ENCODE peak calls at places on chromosome 13, in six cellular contexts. R, E, B, D, C and N are unnamed samples. For H3K79me2, the result is how much of the 10 kb centered on the place peaks cover.

GRCh38 chr13:95834134-95834765 is 157.3 kb downstream of the DNAJC3 start:
- DNase-seq in B (peak), R (peak), C (peak), E (peak), D (peak), N (peak)

GRCh38 chr13:89514534-89515312 is 1832.8 kb upstream of the MIR17HG start:
- DNase-seq in B (peak), D (no peak), E (peak), R (peak), C (peak), N (peak)

GRCh38 chr13:97726664-97727235 is 226.7 kb upstream of the IPO5 start:
- DNase-seq in E (no peak), B (no peak), R (no peak), C (no peak), D (no peak), N (no peak)

GRCh38 chr13:101739382-101740178 is 287.1 kb downstream of the ITGBL1 start:
- DNase-seq in C (no peak), E (no peak), B (no peak), D (no peak), R (no peak), N (no peak)

GRCh38 chr13:90890435-90890834 is 457.1 kb upstream of the MIR17HG start:
- DNase-seq in R (no peak), C (no peak), E (no peak), D (no peak), B (no peak), N (no peak)

GRCh38 chr13:29934531-29935308 is 84.3 kb upstream of the UBL3 start:
- DNase-seq in B (no peak), D (no peak), R (no peak), C (no peak), E (peak), N (no peak)

GRCh38 chr13:33119886-33120543 is 103.8 kb downstream of the KL start:
- DNase-seq in E (no peak), C (peak), R (peak), D (peak), B (peak), N (peak)

GRCh38 chr13:25821761-25822160 is 230.1 kb downstream of the SHISA2 start:
- DNase-seq in E (no peak), D (no peak), C (no peak), R (no peak), B (no peak), N (no peak)

GRCh38 chr13:99900960-99901359 is 70.6 kb downstream of the ZIC5 start:
- DNase-seq in R (no peak), C (no peak), B (no peak), D (no peak), E (no peak), N (no peak)

GRCh38 chr13:32024750-32025149 is 6.8 kb upstream of the FRY start:
- DNase-seq in E (no peak), D (no peak), R (no peak), B (no peak), C (no peak), N (no peak)

GRCh38 chr13:23513460-23513859 is 56.8 kb upstream of the TNFRSF19 start:
- DNase-seq in B (no peak), D (no peak), R (no peak), C (peak), E (no peak), N (no peak)

GRCh38 chr13:67763316-67763715 is 533.2 kb upstream of the PCDH9 start:
- DNase-seq in R (no peak), B (no peak), C (no peak), E (no peak), D (no peak), N (no peak)

GRCh38 chr13:102286326-102286725 is 115.5 kb downstream of the FGF14 start:
- DNase-seq in C (peak), B (peak), R (peak), D (no peak), E (peak), N (peak)

GRCh38 chr13:37701306-37701705 is 102.7 kb upstream of the POSTN start:
- DNase-seq in E (no peak), D (no peak), B (no peak), R (no peak), C (peak), N (no peak)

GRCh38 chr13:35144496-35144895 is 202.4 kb downstream of the NBEA start:
- DNase-seq in E (no peak), D (no peak), B (peak), R (no peak), C (peak), N (peak)

GRCh38 chr13:21998279-21998678 is 327.4 kb downstream of the FGF9 start:
- DNase-seq in B (no peak), R (no peak), E (no peak), D (no peak), C (no peak), N (no peak)

GRCh38 chr13:99565478-99566124 is 64.3 kb downstream of the TM9SF2 start:
- DNase-seq in B (no peak), E (no peak), C (peak), R (no peak), D (no peak), N (no peak)

GRCh38 chr13:105979586-105979985 is 555.9 kb downstream of the EFNB2 start:
- DNase-seq in R (no peak), B (peak), D (no peak), C (no peak), E (peak), N (no peak)

GRCh38 chr13:53068841-53069520 is 40.4 kb downstream of the OLFM4 start:
- DNase-seq in B (no peak), R (no peak), C (no peak), E (no peak), D (no peak), N (no peak)

GRCh38 chr13:39401756-39402155 is 201.2 kb downstream of the LHFPL6 start:
- DNase-seq in E (no peak), C (no peak), B (no peak), R (no peak), D (no peak), N (no peak)

GRCh38 chr13:39397221-39397620 is 205.8 kb downstream of the LHFPL6 start:
- DNase-seq in D (no peak), C (no peak), R (no peak), B (no peak), E (no peak), N (no peak)

GRCh38 chr13:39401091-39401647 is 201.8 kb downstream of the LHFPL6 start:
- DNase-seq in B (peak), E (no peak), R (no peak), C (no peak), D (no peak), N (no peak)

GRCh38 chr13:39394811-39395685 is 207.9 kb downstream of the LHFPL6 start:
- DNase-seq in C (peak), B (no peak), R (no peak), E (no peak), D (no peak), N (no peak)

DNA sequence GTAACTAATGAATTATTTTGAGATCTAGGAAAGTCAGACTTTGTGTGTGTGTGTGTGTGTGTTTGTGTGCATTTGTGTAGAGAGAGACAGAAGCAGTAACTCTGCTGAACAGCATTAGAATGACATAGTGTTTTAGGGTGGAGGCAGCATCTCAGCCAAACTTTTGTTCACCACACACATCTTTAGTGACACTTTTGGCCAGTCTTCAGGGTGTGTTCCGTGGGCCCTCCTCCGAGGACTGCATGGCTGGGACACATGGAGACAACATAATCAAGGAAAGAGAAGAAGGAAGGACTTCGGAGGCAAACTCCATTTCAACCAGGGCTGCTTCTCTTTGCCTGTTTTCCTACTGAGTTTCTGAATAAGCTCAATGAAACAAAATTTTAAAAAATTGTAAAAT is 205.1 kb downstream of the LHFPL6 start:
- DNase-seq in R (no peak), E (no peak), C (no peak), B (no peak), D (no peak), N (no peak)
- TF ChIP-seq EZH2 in R (no peak), E (no peak), C (no peak), B (no peak), D (no peak), N (no peak)

GRCh38 chr13:110714798-110715394 is 1.4 kb downstream of the ING1 start:
- DNase-seq in D (no peak), C (peak), B (no peak), R (no peak), E (peak), N (no peak)
- H3K79me2 ChIP-seq in D (half or more), C (under half), B (half or more), R (under half), E (half or more), N (half or more)

DNA sequence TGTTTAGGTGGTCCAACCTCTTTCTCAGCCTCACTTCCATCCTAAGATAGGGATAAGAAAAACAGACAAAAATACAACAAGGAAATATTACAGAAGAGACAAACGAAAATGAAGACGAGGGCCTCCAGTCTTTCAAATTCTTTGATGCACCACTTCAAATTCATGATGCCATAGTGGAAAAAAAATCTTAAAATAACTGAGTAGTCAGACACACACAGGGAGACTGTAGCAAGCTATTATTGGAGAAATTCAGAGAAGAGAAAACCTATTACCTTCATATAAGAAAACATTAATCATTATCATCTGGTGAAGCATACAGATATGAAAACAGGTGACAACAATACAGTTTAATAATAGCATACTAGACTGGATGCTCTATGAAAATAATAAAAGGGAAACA is 548.2 kb downstream of the KCTD12 start:
- DNase-seq in R (no peak), C (no peak), E (no peak), B (no peak), D (no peak), N (no peak)
- TF ChIP-seq EZH2 in R (no peak), C (no peak), E (no peak), B (no peak), D (no peak), N (no peak)

GRCh38 chr13:73074101-73074500 is 15.3 kb downstream of the KLF5 start:
- DNase-seq in C (no peak), B (no peak), R (no peak), E (no peak), D (no peak), N (no peak)

GRCh38 chr13:73073050-73073449 is 14.2 kb downstream of the KLF5 start:
- DNase-seq in C (no peak), D (no peak), B (no peak), E (no peak), R (no peak), N (no peak)

GRCh38 chr13:73077867-73078266 is 19.1 kb downstream of the KLF5 start:
- DNase-seq in E (no peak), D (no peak), R (no peak), C (no peak), B (no peak), N (no peak)

GRCh38 chr13:73076013-73076412 is 17.2 kb downstream of the KLF5 start:
- DNase-seq in E (no peak), B (no peak), C (no peak), R (no peak), D (no peak), N (no peak)

DNA sequence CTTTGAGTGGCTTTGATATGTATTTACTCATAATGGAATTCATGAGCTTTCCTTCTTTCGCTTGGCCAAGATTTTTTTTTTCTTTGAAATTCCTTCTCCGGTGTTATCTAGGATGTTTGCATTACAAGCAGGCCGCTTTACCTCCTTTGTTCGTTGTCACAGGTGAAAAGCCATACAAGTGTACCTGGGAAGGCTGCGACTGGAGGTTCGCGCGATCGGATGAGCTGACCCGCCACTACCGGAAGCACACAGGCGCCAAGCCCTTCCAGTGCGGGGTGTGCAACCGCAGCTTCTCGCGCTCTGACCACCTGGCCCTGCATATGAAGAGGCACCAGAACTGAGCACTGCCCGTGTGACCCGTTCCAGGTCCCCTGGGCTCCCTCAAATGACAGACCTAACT is 16.7 kb downstream of the KLF5 start:
- DNase-seq in R (no peak), E (peak), D (no peak), C (no peak), B (no peak), N (no peak)
- H3K79me2 ChIP-seq in R (under half), E (half or more), D (half or more), C (under half), B (half or more), N (half or more)

DNA sequence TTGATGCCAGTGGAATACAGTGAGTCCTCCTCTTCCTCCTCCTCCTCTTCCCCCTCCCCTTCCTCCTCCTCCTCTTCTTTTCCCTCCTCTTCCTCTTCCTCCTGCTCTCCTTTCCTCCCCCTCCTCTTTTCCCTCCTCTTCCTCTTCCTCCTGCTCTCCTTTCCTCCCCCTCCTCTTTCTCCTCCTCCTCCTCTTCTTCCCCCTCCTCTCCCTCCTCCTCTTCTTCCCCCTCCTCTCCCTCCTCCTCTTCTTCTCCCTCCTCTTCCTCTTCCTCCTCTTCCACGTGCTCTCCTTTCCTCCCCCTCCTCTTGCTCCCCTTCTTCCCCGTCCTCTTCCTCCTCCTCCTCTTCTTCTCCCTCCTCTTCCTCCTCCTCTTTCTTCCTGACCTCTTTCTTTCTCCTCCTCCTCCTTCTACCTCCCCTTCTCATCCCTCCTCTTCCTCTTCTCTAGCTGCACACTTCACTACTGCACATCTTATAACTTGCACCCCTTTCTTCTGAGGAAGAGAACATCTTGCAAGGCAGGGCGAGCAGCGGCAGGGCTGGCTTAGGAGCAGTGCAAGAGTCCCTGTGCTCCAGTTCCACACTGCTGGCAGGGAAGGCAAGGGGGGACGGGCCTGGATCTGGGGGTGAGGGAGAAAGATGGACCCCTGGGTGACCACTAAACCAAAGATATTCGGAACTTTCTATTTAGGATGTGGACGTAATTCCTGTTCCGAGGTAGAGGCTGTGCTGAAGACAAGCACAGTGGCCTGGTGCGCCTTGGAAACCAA is 5.6 kb downstream of the PDX1 start:
- DNase-seq in E (no peak), C (no peak), B (no peak), D (no peak), R (no peak), N (no peak)
- TF ChIP-seq EZH2 in E (no peak), C (peak), B (peak), D (no peak), R (no peak), N (no peak)

DNA sequence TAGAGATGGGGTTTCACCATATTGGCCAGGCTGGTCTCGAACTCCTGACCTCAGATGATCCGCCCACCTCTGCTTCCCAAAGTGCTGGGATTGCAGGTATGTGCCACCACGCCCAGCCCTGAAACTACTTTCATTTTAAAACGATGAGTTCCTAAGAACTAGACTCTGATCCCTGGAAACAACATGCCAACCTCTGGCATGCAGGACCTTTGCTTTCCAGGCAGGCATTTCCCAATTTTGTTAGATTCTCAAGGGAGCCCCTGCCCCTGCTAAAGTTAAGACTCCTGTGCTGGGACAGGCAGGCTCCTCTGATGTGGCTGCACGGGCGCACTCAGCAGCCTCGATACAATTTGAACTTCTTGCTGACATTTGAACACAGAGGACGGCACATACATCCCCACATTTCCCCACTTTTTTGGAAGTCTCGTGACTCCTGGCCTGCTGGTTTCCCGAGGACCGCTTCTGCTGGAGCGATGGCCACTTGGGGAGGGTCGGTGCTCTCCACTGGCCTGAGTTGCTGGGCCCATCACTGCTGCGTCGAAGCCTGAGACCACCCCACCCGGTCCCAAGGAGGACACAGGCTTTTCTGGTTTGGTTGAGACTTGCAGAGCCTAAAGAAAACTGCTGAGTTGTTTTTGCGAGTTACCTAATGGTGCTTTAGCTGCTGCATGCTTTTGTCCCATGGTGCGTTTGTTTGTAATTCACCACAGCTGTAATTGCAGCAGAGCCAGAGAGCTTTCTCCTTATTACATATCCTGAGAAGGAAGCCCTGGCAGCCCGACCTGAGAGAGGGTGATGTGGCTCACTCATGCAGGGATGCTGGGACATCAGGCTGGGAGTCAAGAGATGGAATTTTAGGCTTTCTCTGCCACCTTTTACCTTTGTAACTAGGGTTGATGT is 8.2 kb downstream of the ATP11A start:
- DNase-seq in D (no peak), C (no peak), E (no peak), B (no peak), R (no peak), N (no peak)
- H3K79me2 ChIP-seq in D (half or more), C (under half), E (half or more), B (half or more), R (under half), N (half or more)

DNA sequence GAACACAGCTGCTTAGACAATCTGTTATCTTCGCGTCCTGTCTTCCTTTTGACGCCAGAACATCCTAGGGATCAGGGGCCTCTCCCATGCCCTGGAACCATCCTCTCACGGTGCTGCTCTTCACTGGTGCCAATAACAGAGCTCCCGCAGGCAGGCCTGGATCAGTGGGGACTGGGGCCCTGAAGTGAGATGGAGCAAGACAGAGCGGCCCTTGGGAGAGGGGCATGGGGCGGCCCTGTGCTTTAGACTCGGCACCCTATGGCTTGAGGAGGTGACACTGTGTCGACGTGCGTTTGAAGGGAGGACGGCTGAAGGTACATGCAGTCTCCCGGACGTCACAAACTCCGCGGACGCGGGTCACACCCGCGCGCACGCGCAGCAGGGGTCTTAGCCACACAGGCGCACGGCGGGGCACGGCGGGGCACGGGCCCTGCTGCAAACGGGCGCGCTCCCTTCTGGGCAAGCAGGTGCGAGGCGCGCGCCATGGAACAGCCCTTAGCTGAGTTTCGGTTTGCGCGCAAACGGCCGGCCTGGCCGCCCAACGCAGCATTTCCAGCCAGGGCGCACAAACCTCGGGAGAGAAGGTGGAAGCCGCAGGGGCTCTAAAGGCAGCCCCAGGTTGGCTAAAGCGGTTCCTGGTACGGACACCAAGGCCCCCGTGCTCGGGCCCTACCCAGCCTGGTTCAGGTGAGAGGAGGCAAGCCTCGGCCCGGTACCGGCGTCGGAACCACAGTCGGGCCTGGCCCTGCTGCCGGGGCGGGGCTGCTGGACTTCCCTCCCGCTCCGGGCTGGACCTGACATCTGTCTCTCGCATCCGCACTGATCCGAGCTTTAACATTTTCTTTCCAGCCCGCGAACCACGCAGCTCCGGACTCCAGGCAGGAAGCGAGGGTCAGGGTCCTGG is 16.5 kb upstream of the RNF17 start:
- DNase-seq in R (no peak), B (peak), C (peak), D (no peak), E (peak), N (no peak)
- TF ChIP-seq EZH2 in R (no peak), B (no peak), C (peak), D (no peak), E (no peak), N (no peak)

GRCh38 chr13:50078512-50079277 is 63.5 kb downstream of the KCNRG start:
- DNase-seq in R (no peak), E (no peak), D (no peak), C (no peak), B (no peak), N (no peak)

GRCh38 chr13:50080856-50081105 is 65.5 kb downstream of the KCNRG start:
- DNase-seq in E (no peak), C (no peak), D (no peak), B (peak), R (no peak), N (no peak)

GRCh38 chr13:50081106-50081898 is 66.1 kb downstream of the KCNRG start:
- DNase-seq in C (no peak), D (no peak), R (no peak), B (no peak), E (peak), N (no peak)

GRCh38 chr13:50079278-50080157 is 64.3 kb downstream of the KCNRG start:
- DNase-seq in D (no peak), B (peak), R (no peak), C (no peak), E (no peak), N (no peak)

GRCh38 chr13:50080158-50080855 is 65.1 kb downstream of the KCNRG start:
- DNase-seq in E (peak), R (no peak), B (peak), D (no peak), C (peak), N (peak)
- H3K79me2 ChIP-seq in E (half or more), R (half or more), B (half or more), D (half or more), C (half or more), N (half or more)